ENCODE peak calls at places on chromosomes 12 and 14, in six cellular contexts. J is H9, Q is mammary epithelial cell, C is HCT116, R is heart left ventricle, T is right lobe of liver. D is an unnamed sample.

GRCh38 chr14:53055003-53055402 is 98.1 kb downstream of the DDHD1 start:
- DNase-seq in T (no peak), Q (peak), J (no peak), R (no peak), C (peak), D (no peak)

GRCh38 chr14:89870335-89870734 is 84.2 kb downstream of the EFCAB11 start:
- DNase-seq in J (no peak), C (no peak), R (no peak), Q (peak), T (no peak), D (no peak)

GRCh38 chr14:29320261-29320660 is 553.7 kb downstream of the FOXG1 start:
- DNase-seq in Q (no peak), T (no peak), C (no peak), R (no peak), J (no peak), D (no peak)

GRCh38 chr12:116959845-116960514 is 49.2 kb downstream of the FBXW8 start:
- DNase-seq in J (no peak), Q (no peak), C (no peak), T (no peak), R (no peak), D (no peak)

GRCh38 chr14:55707365-55707804 is 127.4 kb downstream of the KTN1 start:
- DNase-seq in J (no peak), Q (peak), C (no peak), R (no peak), T (no peak), D (no peak)

GRCh38 chr12:79934309-79935020 is 432 bp downstream of the PPP1R12A start:
- DNase-seq in T (peak), J (peak), C (no peak), Q (no peak), R (peak), D (no peak)

GRCh38 chr12:121391619-121392324 is 8.1 kb upstream of the RNF34 start:
- DNase-seq in R (no peak), Q (peak), C (no peak), J (no peak), T (no peak), D (no peak)

GRCh38 chr12:27970391-27970980 is 2.0 kb downstream of the PTHLH start:
- DNase-seq in C (no peak), R (peak), Q (peak), T (no peak), J (peak), D (peak)

GRCh38 chr12:120115066-120115465 is 1.5 kb downstream of the RAB35 start:
- DNase-seq in C (no peak), R (no peak), J (no peak), T (no peak), Q (no peak), D (no peak)

GRCh38 chr12:120117961-120118709 is 1.6 kb upstream of the RAB35 start:
- DNase-seq in T (no peak), R (no peak), Q (peak), C (no peak), J (peak), D (no peak)

GRCh38 chr12:120116792-120117651 is 469 bp upstream of the RAB35 start:
- DNase-seq in R (peak), T (peak), C (peak), J (peak), Q (peak), D (peak)

GRCh38 chr12:120116443-120116791 is at the start of gene RAB35:
- DNase-seq in T (no peak), J (no peak), R (no peak), Q (no peak), C (no peak), D (no peak)

GRCh38 chr12:120115692-120116442 is 686 bp downstream of the RAB35 start:
- DNase-seq in C (peak), T (no peak), R (no peak), J (peak), Q (peak), D (no peak)
- TF ChIP-seq CTCF in C (no peak), T (no peak), R (no peak), J (no peak), Q (no peak), D (no peak)

DNA sequence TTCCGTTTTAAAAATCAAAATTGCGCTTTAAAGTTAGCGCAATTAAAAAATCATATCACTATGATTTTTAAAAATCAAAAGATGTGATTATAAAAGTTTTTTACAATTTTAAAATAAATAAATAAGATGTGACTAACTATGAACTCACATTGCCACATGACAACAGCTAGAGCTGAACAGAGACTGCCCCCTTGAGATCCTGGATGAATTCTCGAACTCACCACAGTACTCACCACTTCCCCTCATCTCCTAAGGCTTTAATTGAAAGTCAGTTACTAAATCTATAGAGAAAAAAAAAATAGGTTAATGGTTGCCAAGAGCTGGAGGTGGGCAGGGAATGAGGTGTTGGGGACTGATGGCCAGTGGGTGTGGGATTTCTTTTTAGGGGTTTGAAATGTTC is 384.2 kb downstream of the ZFP36L1 start:
- DNase-seq in T (no peak), R (no peak), C (no peak), Q (no peak), J (no peak), D (no peak)
- TF ChIP-seq CTCF in T (no peak), R (peak), C (no peak), Q (no peak), J (peak), D (no peak)

DNA sequence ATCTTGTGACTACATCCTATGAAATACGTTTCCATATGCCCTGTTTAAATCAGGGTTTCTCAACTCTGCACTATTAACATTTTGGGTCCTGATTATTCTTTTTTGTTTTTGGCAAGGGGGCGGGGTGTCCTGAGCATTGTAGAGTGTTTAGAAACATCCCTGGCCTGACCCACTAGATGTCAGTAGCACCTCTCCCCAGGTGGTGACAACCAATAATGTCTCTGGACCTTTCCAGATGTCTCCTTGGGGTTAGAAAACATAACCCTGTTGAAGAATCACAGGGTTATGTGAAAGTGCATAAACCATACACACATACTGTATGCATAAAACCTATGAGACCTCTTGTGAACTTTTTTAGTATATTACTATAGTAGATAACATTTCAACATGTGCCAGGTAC is 1.4 kb downstream of the ACAD10 start:
- DNase-seq in T (no peak), R (no peak), C (no peak), Q (no peak), J (no peak), D (no peak)
- TF ChIP-seq CTCF in T (no peak), R (no peak), C (peak), Q (peak), J (no peak), D (no peak)

GRCh38 chr12:49061157-49061650 is 610 bp upstream of the KMT2D start:
- DNase-seq in R (no peak), Q (no peak), T (no peak), J (no peak), C (no peak), D (peak)
- TF ChIP-seq CTCF in R (no peak), Q (no peak), T (no peak), J (no peak), C (no peak), D (no peak)

DNA sequence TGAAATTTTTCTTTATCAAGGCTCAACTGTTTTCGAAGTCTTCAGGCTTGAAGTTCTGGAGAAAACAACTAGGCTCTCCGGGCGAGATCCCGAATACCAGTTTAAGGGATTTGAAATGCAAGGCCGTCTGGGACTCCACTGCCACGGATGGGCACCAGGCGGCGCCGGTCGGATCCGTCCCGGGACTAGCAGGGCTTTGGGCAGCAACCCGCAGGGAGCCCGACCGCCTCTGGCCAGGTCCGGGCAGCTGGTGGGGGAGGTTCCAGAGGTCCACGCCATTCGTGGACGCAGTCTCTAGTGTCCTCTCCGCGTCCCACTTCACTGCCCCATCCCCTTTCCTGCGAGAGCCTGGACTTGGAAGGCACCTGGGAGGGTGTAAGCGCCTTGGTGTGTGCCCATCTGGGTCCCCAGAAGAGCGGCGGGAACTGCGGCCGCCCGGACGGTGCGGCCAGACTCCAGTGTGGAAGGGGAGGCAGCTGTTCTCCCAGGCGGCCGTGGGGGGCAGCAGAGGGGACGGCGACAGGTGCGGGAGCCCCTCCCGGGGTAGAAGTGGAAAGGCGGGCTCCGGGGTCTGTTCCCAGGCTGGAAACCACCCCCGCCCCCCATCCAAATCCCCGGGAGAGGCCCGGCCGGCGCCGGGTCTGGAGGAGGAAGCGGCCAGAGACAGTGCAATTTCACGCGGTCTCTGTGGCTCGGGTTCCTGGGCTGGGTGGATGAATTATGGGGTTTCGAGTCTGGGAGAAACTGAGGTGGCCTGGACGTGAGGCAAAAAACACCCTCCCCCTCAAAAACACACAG is 835 bp upstream of the ERBB3 start:
- DNase-seq in J (peak), R (peak), C (peak), Q (peak), T (peak), D (peak)
- TF ChIP-seq CTCF in J (peak), R (peak), C (peak), Q (peak), T (peak), D (peak)

D was measured in nephron progenitor cell.